ENCODE peak calls at places on chromosomes 7 and 10, in five cellular contexts. One of them, this sample, is unnamed.

GRCh38 chr10:66365686-66366085 is 560.1 kb upstream of the LRRTM3 start:
- DNase-seq in H54: no peak
- DNase-seq in right cardiac atrium: no peak
- DNase-seq in heart right ventricle: no peak
- DNase-seq in MM.1S: no peak
- DNase-seq in this sample: no peak

GRCh38 chr7:48109848-48110663 is 21.0 kb downstream of the UPP1 start:
- DNase-seq in H54: peak
- DNase-seq in right cardiac atrium: peak
- DNase-seq in heart right ventricle: peak
- DNase-seq in MM.1S: peak
- DNase-seq in this sample: peak

GRCh38 chr7:155992538-155992937 is 180.3 kb upstream of the SHH start:
- DNase-seq in H54: no peak
- DNase-seq in right cardiac atrium: no peak
- DNase-seq in heart right ventricle: no peak
- DNase-seq in MM.1S: no peak
- DNase-seq in this sample: no peak

GRCh38 chr10:78952686-78953085 is 116.1 kb upstream of the ZMIZ1 start:
- DNase-seq in H54: peak
- DNase-seq in right cardiac atrium: peak
- DNase-seq in heart right ventricle: peak
- DNase-seq in MM.1S: no peak
- DNase-seq in this sample: no peak

GRCh38 chr7:158710651-158711102 is 6.1 kb upstream of the NCAPG2 start:
- DNase-seq in H54: peak
- DNase-seq in right cardiac atrium: no peak
- DNase-seq in heart right ventricle: no peak
- DNase-seq in MM.1S: peak
- DNase-seq in this sample: no peak

GRCh38 chr7:42700376-42701327 is 211.2 kb downstream of the C7orf25 start:
- DNase-seq in H54: no peak
- DNase-seq in right cardiac atrium: no peak
- DNase-seq in heart right ventricle: no peak
- DNase-seq in MM.1S: no peak
- DNase-seq in this sample: no peak

GRCh38 chr7:115227473-115228235 is 305.8 kb downstream of the MDFIC start:
- DNase-seq in H54: no peak
- DNase-seq in right cardiac atrium: no peak
- DNase-seq in heart right ventricle: no peak
- DNase-seq in MM.1S: no peak
- DNase-seq in this sample: no peak

GRCh38 chr10:76040830-76041220 is 609.4 kb downstream of the LRMDA start:
- DNase-seq in H54: no peak
- DNase-seq in right cardiac atrium: no peak
- DNase-seq in heart right ventricle: no peak
- DNase-seq in MM.1S: no peak
- DNase-seq in this sample: no peak

GRCh38 chr10:84789050-84789449 is 460.7 kb downstream of the CCSER2 start:
- DNase-seq in H54: no peak
- DNase-seq in right cardiac atrium: no peak
- DNase-seq in heart right ventricle: no peak
- DNase-seq in MM.1S: no peak
- DNase-seq in this sample: no peak

GRCh38 chr7:44764665-44765578 is 16.3 kb downstream of the ZMIZ2 start:
- DNase-seq in H54: no peak
- DNase-seq in right cardiac atrium: no peak
- DNase-seq in heart right ventricle: no peak
- DNase-seq in MM.1S: no peak
- DNase-seq in this sample: no peak

GRCh38 chr7:46369933-46370654 is 449.0 kb upstream of the IGFBP3 start:
- DNase-seq in H54: no peak
- DNase-seq in right cardiac atrium: no peak
- DNase-seq in heart right ventricle: no peak
- DNase-seq in MM.1S: no peak
- DNase-seq in this sample: no peak

GRCh38 chr7:98754041-98754479 is 115.8 kb downstream of the TMEM130 start:
- DNase-seq in H54: no peak
- DNase-seq in right cardiac atrium: no peak
- DNase-seq in heart right ventricle: no peak
- DNase-seq in MM.1S: no peak
- DNase-seq in this sample: no peak

GRCh38 chr10:19532411-19532810 is 283.8 kb upstream of the PLXDC2 start:
- DNase-seq in H54: no peak
- DNase-seq in right cardiac atrium: no peak
- DNase-seq in heart right ventricle: no peak
- DNase-seq in MM.1S: peak
- DNase-seq in this sample: no peak

GRCh38 chr7:88314092-88314491 is 7.4 kb upstream of the STEAP4 start:
- DNase-seq in H54: no peak
- DNase-seq in right cardiac atrium: no peak
- DNase-seq in heart right ventricle: no peak
- DNase-seq in MM.1S: no peak
- DNase-seq in this sample: no peak

GRCh38 chr7:20402297-20403230 is 71.9 kb downstream of the ITGB8 start:
- DNase-seq in H54: no peak
- DNase-seq in right cardiac atrium: no peak
- DNase-seq in heart right ventricle: no peak
- DNase-seq in MM.1S: no peak
- DNase-seq in this sample: no peak

GRCh38 chr7:150787321-150788281 is 12.6 kb downstream of the TMEM176B start:
- DNase-seq in H54: no peak
- DNase-seq in right cardiac atrium: no peak
- DNase-seq in heart right ventricle: peak
- DNase-seq in MM.1S: no peak
- DNase-seq in this sample: no peak

GRCh38 chr10:71255817-71256660 is 43.7 kb downstream of the UNC5B start:
- DNase-seq in H54: peak
- DNase-seq in right cardiac atrium: peak
- DNase-seq in heart right ventricle: peak
- DNase-seq in MM.1S: no peak
- DNase-seq in this sample: no peak

GRCh38 chr10:124380256-124380995 is 38.3 kb downstream of the OAT start:
- DNase-seq in H54: no peak
- DNase-seq in right cardiac atrium: no peak
- DNase-seq in heart right ventricle: no peak
- DNase-seq in MM.1S: no peak
- DNase-seq in this sample: no peak

GRCh38 chr7:53326634-53327033 is 291.2 kb downstream of the POM121L12 start:
- DNase-seq in H54: no peak
- DNase-seq in right cardiac atrium: no peak
- DNase-seq in heart right ventricle: no peak
- DNase-seq in MM.1S: no peak
- DNase-seq in this sample: no peak

GRCh38 chr10:818526-819220 is 112.8 kb downstream of the LARP4B start:
- DNase-seq in H54: no peak
- DNase-seq in right cardiac atrium: no peak
- DNase-seq in heart right ventricle: no peak
- DNase-seq in MM.1S: no peak
- DNase-seq in this sample: no peak

GRCh38 chr7:82528577-82529305 is 85.2 kb upstream of the CACNA2D1 start:
- DNase-seq in H54: no peak
- DNase-seq in right cardiac atrium: no peak
- DNase-seq in heart right ventricle: no peak
- DNase-seq in MM.1S: no peak
- DNase-seq in this sample: no peak

GRCh38 chr10:117226813-117227451 is 14.0 kb upstream of the SLC18A2 start:
- DNase-seq in H54: peak
- DNase-seq in right cardiac atrium: no peak
- DNase-seq in heart right ventricle: no peak
- DNase-seq in MM.1S: no peak
- DNase-seq in this sample: no peak

GRCh38 chr7:3117488-3118228 is 74.0 kb upstream of the CARD11 start:
- DNase-seq in H54: no peak
- DNase-seq in right cardiac atrium: no peak
- DNase-seq in heart right ventricle: no peak
- DNase-seq in MM.1S: no peak
- DNase-seq in this sample: no peak

GRCh38 chr10:20254078-20254477 is 437.8 kb downstream of the PLXDC2 start:
- DNase-seq in H54: no peak
- DNase-seq in right cardiac atrium: no peak
- DNase-seq in heart right ventricle: peak
- DNase-seq in MM.1S: no peak
- DNase-seq in this sample: no peak

GRCh38 chr7:41003031-41003925 is 699.6 kb downstream of the INHBA start:
- DNase-seq in H54: peak
- DNase-seq in right cardiac atrium: peak
- DNase-seq in heart right ventricle: no peak
- DNase-seq in MM.1S: peak
- DNase-seq in this sample: peak

GRCh38 chr7:30252885-30253795 is 31.3 kb upstream of the ZNRF2 start:
- DNase-seq in H54: peak
- DNase-seq in right cardiac atrium: peak
- DNase-seq in heart right ventricle: peak
- DNase-seq in MM.1S: no peak
- DNase-seq in this sample: no peak

GRCh38 chr10:68781613-68782574 is 45.4 kb upstream of the STOX1 start:
- DNase-seq in H54: no peak
- DNase-seq in right cardiac atrium: no peak
- DNase-seq in heart right ventricle: no peak
- DNase-seq in MM.1S: no peak
- DNase-seq in this sample: no peak

GRCh38 chr7:24378871-24379608 is 95.0 kb downstream of the NPY start:
- DNase-seq in H54: peak
- DNase-seq in right cardiac atrium: no peak
- DNase-seq in heart right ventricle: no peak
- DNase-seq in MM.1S: no peak
- DNase-seq in this sample: no peak

GRCh38 chr7:98555403-98555802 is 61.7 kb upstream of the NPTX2 start:
- DNase-seq in H54: peak
- DNase-seq in right cardiac atrium: no peak
- DNase-seq in heart right ventricle: no peak
- DNase-seq in MM.1S: no peak
- DNase-seq in this sample: no peak

GRCh38 chr10:124378817-124379510 is 39.8 kb downstream of the OAT start:
- DNase-seq in H54: peak
- DNase-seq in right cardiac atrium: no peak
- DNase-seq in heart right ventricle: no peak
- DNase-seq in MM.1S: no peak
- DNase-seq in this sample: no peak

GRCh38 chr7:108211382-108212201 is 81.4 kb upstream of the LAMB4 start:
- DNase-seq in H54: no peak
- DNase-seq in right cardiac atrium: no peak
- DNase-seq in heart right ventricle: no peak
- DNase-seq in MM.1S: peak
- DNase-seq in this sample: no peak

GRCh38 chr7:102140952-102141370 is 145.7 kb upstream of the SH2B2 start:
- DNase-seq in H54: no peak
- DNase-seq in right cardiac atrium: peak
- DNase-seq in heart right ventricle: no peak
- DNase-seq in MM.1S: peak
- DNase-seq in this sample: no peak

GRCh38 chr10:76456190-76456589 is 1024.8 kb downstream of the LRMDA start:
- DNase-seq in H54: no peak
- DNase-seq in right cardiac atrium: peak
- DNase-seq in heart right ventricle: no peak
- DNase-seq in MM.1S: no peak
- DNase-seq in this sample: no peak

GRCh38 chr10:125083576-125083920 is 76.8 kb downstream of the CTBP2 start:
- DNase-seq in H54: no peak
- DNase-seq in right cardiac atrium: peak
- DNase-seq in heart right ventricle: no peak
- DNase-seq in MM.1S: no peak
- DNase-seq in this sample: no peak

GRCh38 chr7:335358-336148 is 45.6 kb downstream of the FOXL3 start:
- DNase-seq in H54: no peak
- DNase-seq in right cardiac atrium: peak
- DNase-seq in heart right ventricle: no peak
- DNase-seq in MM.1S: no peak
- DNase-seq in this sample: no peak

GRCh38 chr10:64505496-64505895 is 984.3 kb downstream of the REEP3 start:
- DNase-seq in H54: peak
- DNase-seq in right cardiac atrium: no peak
- DNase-seq in heart right ventricle: no peak
- DNase-seq in MM.1S: no peak
- DNase-seq in this sample: no peak

GRCh38 chr7:47195641-47196040 is 386.3 kb downstream of the TNS3 start:
- DNase-seq in H54: peak
- DNase-seq in right cardiac atrium: no peak
- DNase-seq in heart right ventricle: no peak
- DNase-seq in MM.1S: no peak
- DNase-seq in this sample: no peak

This sample was measured in ecto neural progenitor cell.